ENCODE peak calls at places on chromosome 7, in four cellular contexts. U is substantia nigra, Y is iris pigment epithelial cell, A is fibroblast of the aortic adventitia. I is an unnamed sample.

GRCh38 chr7:36784991-36785940 is 61.0 kb upstream of the AOAH start:
- DNase-seq in U (no peak), Y (no peak), A (no peak), I (no peak)

GRCh38 chr7:19665399-19666008 is 43.3 kb downstream of the POLR1F start:
- DNase-seq in A (peak), U (no peak), Y (peak), I (peak)

GRCh38 chr7:111148134-111148533 is 57.2 kb downstream of the LRRN3 start:
- DNase-seq in A (no peak), Y (no peak), U (no peak), I (no peak)

GRCh38 chr7:48298779-48299178 is 127.5 kb downstream of the ABCA13 start:
- DNase-seq in U (no peak), Y (peak), A (peak), I (peak)

GRCh38 chr7:101817031-101817929 is at the start of gene CUX1:
- DNase-seq in Y (no peak), A (no peak), U (no peak), I (peak)

GRCh38 chr7:129939881-129940280 is 12.9 kb downstream of the UBE2H start:
- DNase-seq in A (no peak), U (no peak), Y (no peak), I (no peak)

GRCh38 chr7:2403718-2404648 is 572 bp downstream of the CHST12 start:
- DNase-seq in U (no peak), A (peak), Y (no peak), I (peak)

GRCh38 chr7:2094454-2095039 is 138.2 kb downstream of the MAD1L1 start:
- DNase-seq in U (no peak), A (no peak), Y (no peak), I (no peak)

GRCh38 chr7:82726038-82726800 is 282.6 kb upstream of the CACNA2D1 start:
- DNase-seq in Y (no peak), U (no peak), A (no peak), I (no peak)

GRCh38 chr7:20794676-20795075 is 8.0 kb upstream of the SP8 start:
- DNase-seq in U (no peak), A (no peak), Y (no peak), I (no peak)

GRCh38 chr7:18356195-18356645 is 139.3 kb upstream of the HDAC9 start:
- DNase-seq in A (peak), Y (peak), U (no peak), I (peak)

GRCh38 chr7:1137517-1138167 is 22.4 kb downstream of the ZFAND2A start:
- DNase-seq in A (no peak), U (no peak), Y (no peak), I (no peak)

GRCh38 chr7:47846117-47846836 is 102.0 kb downstream of the PKD1L1 start:
- DNase-seq in U (no peak), A (peak), Y (peak), I (peak)

GRCh38 chr7:129108583-129108982 is 35.9 kb upstream of the TSPAN33 start:
- DNase-seq in Y (peak), U (no peak), A (no peak), I (no peak)

GRCh38 chr7:22675917-22676343 is 51.1 kb upstream of the IL6 start:
- DNase-seq in A (no peak), Y (peak), U (no peak), I (peak)

GRCh38 chr7:91066627-91067026 is 197.6 kb upstream of the FZD1 start:
- DNase-seq in U (no peak), A (no peak), Y (no peak), I (no peak)

GRCh38 chr7:16939161-16939560 is 57.4 kb upstream of the AGR3 start:
- DNase-seq in Y (no peak), A (no peak), U (no peak), I (no peak)

GRCh38 chr7:43454936-43455518 is 127.9 kb upstream of the STK17A start:
- DNase-seq in Y (peak), U (no peak), A (peak), I (peak)

GRCh38 chr7:124101173-124101768 is 68.4 kb upstream of the TMEM229A start:
- DNase-seq in A (peak), U (no peak), Y (peak), I (peak)

GRCh38 chr7:1694981-1695511 is 25.0 kb downstream of the ELFN1 start:
- DNase-seq in Y (no peak), A (no peak), U (no peak), I (no peak)

GRCh38 chr7:50814166-50814565 is 31.5 kb upstream of the GRB10 start:
- DNase-seq in Y (no peak), A (no peak), U (no peak), I (no peak)

GRCh38 chr7:121157885-121158590 is 169.5 kb downstream of the CPED1 start:
- DNase-seq in A (no peak), U (no peak), Y (no peak), I (no peak)